ENCODE peak calls at places on chromosomes 11 and 22, in ten cellular contexts. Z is BJ; B is ovary; I is mammary epithelial cell; S is CD4-positive, alpha-beta memory T cell; Q is heart right ventricle; V is breast epithelium; F is skeletal muscle cell; P is cardiac fibroblast; H is H1. K is an unnamed sample.

GRCh38 chr11:34181856-34182405 is 76.5 kb downstream of the NAT10 start:
- DNase-seq in V (no peak), Z (no peak), Q (no peak), B (no peak), H (no peak), I (no peak), P (no peak), F (no peak), S (no peak), K (no peak)

GRCh38 chr11:69352181-69352580 is 58.2 kb downstream of the MYEOV start:
- DNase-seq in P (peak; percentile 45), H (no peak), F (no peak), S (no peak), V (no peak), Q (no peak), I (no peak), Z (no peak), B (no peak), K (no peak)

GRCh38 chr11:7437706-7438105 is 47.6 kb upstream of the OLFML1 start:
- DNase-seq in B (no peak), I (peak; percentile 6), Z (peak; percentile 53), F (no peak), P (no peak), H (no peak), Q (no peak), V (no peak), S (no peak), K (no peak)

GRCh38 chr11:125504580-125504979 is 8.5 kb upstream of the FEZ1 start:
- DNase-seq in I (no peak), S (no peak), B (no peak), F (no peak), Z (no peak), Q (no peak), P (no peak), H (no peak), V (no peak), K (no peak)

GRCh38 chr22:43006753-43007152 is 8.2 kb downstream of the PACSIN2 start:
- DNase-seq in H (no peak), S (no peak), P (no peak), Q (no peak), F (no peak), V (no peak), Z (no peak), I (no peak), B (no peak), K (peak; percentile 34)

GRCh38 chr22:29263791-29264216 is 4.0 kb downstream of the RHBDD3 start:
- DNase-seq in Z (no peak), I (no peak), F (no peak), B (no peak), S (no peak), Q (no peak), H (no peak), P (no peak), V (no peak), K (no peak)

GRCh38 chr22:37051629-37052385 is at the start of gene KCTD17:
- DNase-seq in P (peak; percentile 55), H (no peak), B (peak; percentile 75), Z (no peak), Q (peak; percentile 65), F (no peak), I (peak; percentile 53), V (no peak), S (peak; percentile 58), K (peak; percentile 70)

GRCh38 chr11:110097459-110098012 is 4.3 kb downstream of the ZC3H12C start:
- DNase-seq in S (no peak), F (no peak), V (no peak), P (no peak), I (peak; percentile 38), H (no peak), Q (no peak), Z (no peak), B (no peak), K (no peak)

GRCh38 chr11:75966546-75967287 is 151.7 kb downstream of the UVRAG start:
- DNase-seq in Z (peak; percentile 70), B (no peak), H (no peak), V (no peak), S (no peak), P (peak; percentile 95), I (peak; percentile 65), Q (no peak), F (peak; percentile 72), K (no peak)

GRCh38 chr11:60763692-60764369 is 7.2 kb downstream of the MS4A15 start:
- DNase-seq in V (peak; percentile 19), Z (no peak), H (no peak), P (no peak), Q (no peak), B (no peak), I (no peak), S (no peak), F (no peak), K (no peak)

GRCh38 chr11:117421041-117421440 is 93.4 kb downstream of the CEP164 start:
- DNase-seq in P (no peak), S (no peak), B (no peak), H (no peak), I (no peak), V (no peak), F (no peak), Z (no peak), Q (no peak), K (no peak)
- H3K4me3 ChIP-seq in P (no peak overlapping the region), S (no peak overlapping the region), B (no peak overlapping the region), H (no peak overlapping the region), I (no peak overlapping the region), V (no peak overlapping the region), F (no peak overlapping the region), Z (no peak overlapping the region), Q (no peak overlapping the region), K (no peak overlapping the region)

GRCh38 chr11:724733-725386 is 18.8 kb downstream of the EPS8L2 start:
- DNase-seq in P (no peak), Q (no peak), B (no peak), S (no peak), V (no peak), H (no peak), F (no peak), Z (no peak), I (no peak), K (no peak)

GRCh38 chr11:726278-726915 is 20.4 kb downstream of the EPS8L2 start:
- DNase-seq in I (peak; percentile 83), H (no peak), Q (no peak), P (peak; percentile 33), S (peak; percentile 64), V (peak; percentile 88), B (peak; percentile 75), F (no peak), Z (no peak), K (peak; percentile 62)

GRCh38 chr11:724063-724732 is 18.2 kb downstream of the EPS8L2 start:
- DNase-seq in V (no peak), P (no peak), I (no peak), S (no peak), Q (no peak), B (no peak), H (no peak), F (no peak), Z (no peak), K (no peak)

GRCh38 chr11:727281-727701 is 20.0 kb upstream of the TALDO1 start:
- DNase-seq in S (no peak), Z (no peak), P (no peak), V (no peak), Q (no peak), B (peak; percentile 38), I (no peak), H (no peak), F (no peak), K (no peak)

DNA sequence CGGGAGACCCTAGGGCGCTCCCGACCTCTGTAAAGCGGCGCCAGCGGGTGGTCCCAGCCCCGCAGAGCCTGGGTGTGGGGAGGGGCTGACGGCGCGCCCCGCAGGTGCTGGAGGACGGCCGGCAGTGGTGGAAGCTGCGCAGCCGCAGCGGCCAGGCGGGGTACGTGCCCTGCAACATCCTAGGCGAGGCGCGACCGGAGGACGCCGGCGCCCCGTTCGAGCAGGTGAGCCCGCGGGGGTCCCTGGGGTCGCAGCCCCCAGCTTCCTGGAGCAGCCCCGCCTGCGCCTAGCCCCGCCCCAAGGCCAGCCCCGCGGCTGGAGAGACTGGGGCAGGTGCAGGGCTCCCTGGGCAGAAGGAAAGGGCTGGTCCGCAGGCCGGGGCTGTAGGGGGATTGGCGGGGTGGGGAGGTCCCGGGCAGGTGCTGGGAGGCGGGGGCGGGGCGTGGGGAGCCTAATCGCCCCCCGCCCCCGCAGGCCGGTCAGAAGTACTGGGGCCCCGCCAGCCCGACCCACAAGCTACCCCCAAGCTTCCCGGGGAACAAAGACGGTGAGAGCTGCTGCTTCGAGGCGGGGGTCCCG is 19.7 kb downstream of the EPS8L2 start:
- DNase-seq in B (no peak), Z (no peak), V (no peak), S (no peak), I (no peak), F (no peak), Q (no peak), P (no peak), H (no peak), K (no peak)
- H3K4me3 ChIP-seq in B (no peak overlapping the region), Z (no peak overlapping the region), V (peak overlapping the region; percentile 48), S (no peak overlapping the region), I (no peak overlapping the region), F (no peak overlapping the region), Q (no peak overlapping the region), P (no peak overlapping the region), H (peak overlapping the region; percentile 64), K (no peak overlapping the region)

GRCh38 chr22:36022697-36023096 is 5.9 kb downstream of the RBFOX2 start:
- DNase-seq in Q (no peak), Z (no peak), S (no peak), F (no peak), H (no peak), V (no peak), P (no peak), B (no peak), I (no peak), K (no peak)
- H3K4me3 ChIP-seq in Q (no peak overlapping the region), Z (no peak overlapping the region), S (no peak overlapping the region), F (no peak overlapping the region), H (no peak overlapping the region), V (no peak overlapping the region), P (no peak overlapping the region), B (no peak overlapping the region), I (no peak overlapping the region), K (no peak overlapping the region)

GRCh38 chr11:47589504-47590025 is 3.1 kb downstream of the FAM180B start:
- DNase-seq in Z (no peak), S (no peak), H (no peak), Q (no peak), V (no peak), B (peak; percentile 71), I (no peak), P (no peak), F (no peak), K (no peak)

GRCh38 chr11:47587039-47587675 is 679 bp downstream of the FAM180B start:
- DNase-seq in Z (no peak), P (no peak), S (no peak), V (no peak), Q (no peak), F (no peak), I (no peak), B (no peak), H (no peak), K (no peak)

GRCh38 chr11:47590026-47590861 is 3.8 kb downstream of the FAM180B start:
- DNase-seq in V (no peak), H (no peak), P (no peak), Z (no peak), B (peak; percentile 81), I (no peak), S (no peak), F (no peak), Q (no peak), K (no peak)

GRCh38 chr11:47587733-47588326 is 1.4 kb downstream of the FAM180B start:
- DNase-seq in F (no peak), S (no peak), H (no peak), I (no peak), B (no peak), V (no peak), P (no peak), Z (no peak), Q (peak; percentile 37), K (no peak)

GRCh38 chr11:47589103-47589502 is 2.6 kb downstream of the FAM180B start:
- DNase-seq in Z (no peak), H (no peak), B (no peak), I (no peak), F (no peak), Q (no peak), S (no peak), V (no peak), P (no peak), K (no peak)
- H3K4me3 ChIP-seq in Z (no peak overlapping the region), H (no peak overlapping the region), B (peak overlapping the region; percentile 58), I (no peak overlapping the region), F (peak overlapping the region; percentile 42), Q (peak overlapping the region; percentile 51), S (no peak overlapping the region), V (peak overlapping the region; percentile 72), P (no peak overlapping the region), K (no peak overlapping the region)

K was measured in WERI-Rb-1.